ENCODE peak calls at places on chromosomes 16 and 17, in nine cellular contexts. One of them, this sample, is unnamed.

GRCh38 chr16:9260665-9261064 is 169.2 kb downstream of the HAPSTR1 start:
- DNase-seq in M059J: no peak
- DNase-seq in activated T-helper 1 cell treated with Interleukin-2 at 50 U/mL for 16 hours: no peak
- DNase-seq in naive thymus-derived CD8-positive, alpha-beta T cell: no peak
- DNase-seq in RKO: no peak
- DNase-seq in spleen: no peak
- DNase-seq in NCI-H1417: peak; percentile 80
- DNase-seq in stimulated activated CD4-positive, alpha-beta T cell treated with anti-CD3 and anti-CD28 coated beads, Interleukin-15, amount 100 ng/mL, for 48 hours: no peak
- DNase-seq in psoas muscle: no peak
- DNase-seq in this sample: no peak

GRCh38 chr16:84360170-84360569 is 8.2 kb upstream of the ATP2C2 start:
- DNase-seq in M059J: peak; percentile 79
- DNase-seq in activated T-helper 1 cell treated with Interleukin-2 at 50 U/mL for 16 hours: peak; percentile 3
- DNase-seq in naive thymus-derived CD8-positive, alpha-beta T cell: peak; percentile 73
- DNase-seq in RKO: peak; percentile 21
- DNase-seq in spleen: no peak
- DNase-seq in NCI-H1417: no peak
- DNase-seq in stimulated activated CD4-positive, alpha-beta T cell treated with anti-CD3 and anti-CD28 coated beads, Interleukin-15, amount 100 ng/mL, for 48 hours: peak; percentile 30
- DNase-seq in psoas muscle: no peak
- DNase-seq in this sample: peak; percentile 90

GRCh38 chr17:7327056-7327455 is 2.1 kb downstream of the NEURL4 start:
- DNase-seq in M059J: no peak
- DNase-seq in activated T-helper 1 cell treated with Interleukin-2 at 50 U/mL for 16 hours: no peak
- DNase-seq in naive thymus-derived CD8-positive, alpha-beta T cell: no peak
- DNase-seq in RKO: no peak
- DNase-seq in spleen: no peak
- DNase-seq in NCI-H1417: no peak
- DNase-seq in stimulated activated CD4-positive, alpha-beta T cell treated with anti-CD3 and anti-CD28 coated beads, Interleukin-15, amount 100 ng/mL, for 48 hours: no peak
- DNase-seq in psoas muscle: no peak
- DNase-seq in this sample: no peak

GRCh38 chr16:55370762-55371482 is 46.9 kb downstream of the IRX6 start:
- DNase-seq in M059J: peak; percentile 44
- DNase-seq in activated T-helper 1 cell treated with Interleukin-2 at 50 U/mL for 16 hours: no peak
- DNase-seq in naive thymus-derived CD8-positive, alpha-beta T cell: no peak
- DNase-seq in RKO: no peak
- DNase-seq in spleen: peak; percentile 77
- DNase-seq in NCI-H1417: no peak
- DNase-seq in stimulated activated CD4-positive, alpha-beta T cell treated with anti-CD3 and anti-CD28 coated beads, Interleukin-15, amount 100 ng/mL, for 48 hours: no peak
- DNase-seq in psoas muscle: peak; percentile 65
- DNase-seq in this sample: peak; percentile 60

GRCh38 chr16:53881371-53881770 is 177.4 kb downstream of the FTO start:
- DNase-seq in M059J: peak; percentile 60
- DNase-seq in activated T-helper 1 cell treated with Interleukin-2 at 50 U/mL for 16 hours: no peak
- DNase-seq in naive thymus-derived CD8-positive, alpha-beta T cell: no peak
- DNase-seq in RKO: peak; percentile 62
- DNase-seq in spleen: no peak
- DNase-seq in NCI-H1417: no peak
- DNase-seq in stimulated activated CD4-positive, alpha-beta T cell treated with anti-CD3 and anti-CD28 coated beads, Interleukin-15, amount 100 ng/mL, for 48 hours: no peak
- DNase-seq in psoas muscle: no peak
- DNase-seq in this sample: peak; percentile 81

GRCh38 chr17:44007346-44008204 is 3.2 kb downstream of the NAGS start:
- DNase-seq in M059J: peak; percentile 62
- DNase-seq in activated T-helper 1 cell treated with Interleukin-2 at 50 U/mL for 16 hours: no peak
- DNase-seq in naive thymus-derived CD8-positive, alpha-beta T cell: no peak
- DNase-seq in RKO: no peak
- DNase-seq in spleen: peak; percentile 89
- DNase-seq in NCI-H1417: no peak
- DNase-seq in stimulated activated CD4-positive, alpha-beta T cell treated with anti-CD3 and anti-CD28 coated beads, Interleukin-15, amount 100 ng/mL, for 48 hours: no peak
- DNase-seq in psoas muscle: no peak
- DNase-seq in this sample: no peak

GRCh38 chr17:39705786-39706348 is 6.0 kb downstream of the ERBB2 start:
- DNase-seq in M059J: no peak
- DNase-seq in activated T-helper 1 cell treated with Interleukin-2 at 50 U/mL for 16 hours: no peak
- DNase-seq in naive thymus-derived CD8-positive, alpha-beta T cell: peak; percentile 47
- DNase-seq in RKO: no peak
- DNase-seq in spleen: no peak
- DNase-seq in NCI-H1417: no peak
- DNase-seq in stimulated activated CD4-positive, alpha-beta T cell treated with anti-CD3 and anti-CD28 coated beads, Interleukin-15, amount 100 ng/mL, for 48 hours: no peak
- DNase-seq in psoas muscle: no peak
- DNase-seq in this sample: peak; percentile 86

GRCh38 chr16:67606632-67607031 is 38.3 kb upstream of the CARMIL2 start:
- DNase-seq in M059J: no peak
- DNase-seq in activated T-helper 1 cell treated with Interleukin-2 at 50 U/mL for 16 hours: no peak
- DNase-seq in naive thymus-derived CD8-positive, alpha-beta T cell: no peak
- DNase-seq in RKO: no peak
- DNase-seq in spleen: no peak
- DNase-seq in NCI-H1417: no peak
- DNase-seq in stimulated activated CD4-positive, alpha-beta T cell treated with anti-CD3 and anti-CD28 coated beads, Interleukin-15, amount 100 ng/mL, for 48 hours: no peak
- DNase-seq in psoas muscle: no peak
- DNase-seq in this sample: no peak

GRCh38 chr17:5780476-5780875 is 196.2 kb upstream of the NLRP1 start:
- DNase-seq in M059J: peak; percentile 72
- DNase-seq in activated T-helper 1 cell treated with Interleukin-2 at 50 U/mL for 16 hours: no peak
- DNase-seq in naive thymus-derived CD8-positive, alpha-beta T cell: no peak
- DNase-seq in RKO: peak; percentile 70
- DNase-seq in spleen: no peak
- DNase-seq in NCI-H1417: no peak
- DNase-seq in stimulated activated CD4-positive, alpha-beta T cell treated with anti-CD3 and anti-CD28 coated beads, Interleukin-15, amount 100 ng/mL, for 48 hours: no peak
- DNase-seq in psoas muscle: no peak
- DNase-seq in this sample: peak; percentile 81

GRCh38 chr17:71631483-71631882 is 489.3 kb upstream of the SOX9 start:
- DNase-seq in M059J: peak; percentile 67
- DNase-seq in activated T-helper 1 cell treated with Interleukin-2 at 50 U/mL for 16 hours: no peak
- DNase-seq in naive thymus-derived CD8-positive, alpha-beta T cell: no peak
- DNase-seq in RKO: no peak
- DNase-seq in spleen: no peak
- DNase-seq in NCI-H1417: no peak
- DNase-seq in stimulated activated CD4-positive, alpha-beta T cell treated with anti-CD3 and anti-CD28 coated beads, Interleukin-15, amount 100 ng/mL, for 48 hours: no peak
- DNase-seq in psoas muscle: no peak
- DNase-seq in this sample: peak; percentile 77

GRCh38 chr16:16154292-16154951 is 68.9 kb downstream of the ABCC6 start:
- DNase-seq in M059J: no peak
- DNase-seq in activated T-helper 1 cell treated with Interleukin-2 at 50 U/mL for 16 hours: no peak
- DNase-seq in naive thymus-derived CD8-positive, alpha-beta T cell: no peak
- DNase-seq in RKO: no peak
- DNase-seq in spleen: no peak
- DNase-seq in NCI-H1417: no peak
- DNase-seq in stimulated activated CD4-positive, alpha-beta T cell treated with anti-CD3 and anti-CD28 coated beads, Interleukin-15, amount 100 ng/mL, for 48 hours: no peak
- DNase-seq in psoas muscle: no peak
- DNase-seq in this sample: no peak

GRCh38 chr16:20291807-20292206 is 35.5 kb downstream of the GP2 start:
- DNase-seq in M059J: no peak
- DNase-seq in activated T-helper 1 cell treated with Interleukin-2 at 50 U/mL for 16 hours: no peak
- DNase-seq in naive thymus-derived CD8-positive, alpha-beta T cell: no peak
- DNase-seq in RKO: no peak
- DNase-seq in spleen: no peak
- DNase-seq in NCI-H1417: no peak
- DNase-seq in stimulated activated CD4-positive, alpha-beta T cell treated with anti-CD3 and anti-CD28 coated beads, Interleukin-15, amount 100 ng/mL, for 48 hours: no peak
- DNase-seq in psoas muscle: no peak
- DNase-seq in this sample: no peak

GRCh38 chr17:489758-490329 is 137.2 kb upstream of the RPH3AL start:
- DNase-seq in M059J: peak; percentile 63
- DNase-seq in activated T-helper 1 cell treated with Interleukin-2 at 50 U/mL for 16 hours: peak; percentile 55
- DNase-seq in naive thymus-derived CD8-positive, alpha-beta T cell: peak; percentile 81
- DNase-seq in RKO: no peak
- DNase-seq in spleen: peak; percentile 94
- DNase-seq in NCI-H1417: no peak
- DNase-seq in stimulated activated CD4-positive, alpha-beta T cell treated with anti-CD3 and anti-CD28 coated beads, Interleukin-15, amount 100 ng/mL, for 48 hours: peak; percentile 43
- DNase-seq in psoas muscle: peak; percentile 37
- DNase-seq in this sample: peak; percentile 41

GRCh38 chr17:77706938-77707337 is 251.6 kb upstream of the TNRC6C start:
- DNase-seq in M059J: no peak
- DNase-seq in activated T-helper 1 cell treated with Interleukin-2 at 50 U/mL for 16 hours: no peak
- DNase-seq in naive thymus-derived CD8-positive, alpha-beta T cell: peak; percentile 6
- DNase-seq in RKO: no peak
- DNase-seq in spleen: no peak
- DNase-seq in NCI-H1417: no peak
- DNase-seq in stimulated activated CD4-positive, alpha-beta T cell treated with anti-CD3 and anti-CD28 coated beads, Interleukin-15, amount 100 ng/mL, for 48 hours: no peak
- DNase-seq in psoas muscle: no peak
- DNase-seq in this sample: no peak

This sample was measured in kidney tubule cell.